ENCODE peak calls at places on chromosomes 12 and 14, in eight cellular contexts. T is EL; A is stimulated activated CD8-positive, alpha-beta memory T cell treated with anti-CD3 and anti-CD28 coated beads, Interleukin-7, amount 100 ng/mL, for 4 hours; V is activated gamma-delta T cell treated with anti-CD3 and anti-CD28 coated beads, Interleukin-2, amount 50 U/mL, for 16 hours; H is WTC11; R is right atrium auricular region; S is H9; G is lower leg skin. U is an unnamed sample.

GRCh38 chr12:80670214-80670613 is 37.2 kb upstream of the MYF6 start:
- DNase-seq in V (no peak), G (no peak), H (no peak), T (no peak), R (no peak), S (no peak), A (no peak), U (no peak)

GRCh38 chr14:73887116-73887490 is 444 bp downstream of the ZNF410 start:
- DNase-seq in H (no peak), V (no peak), S (no peak), T (no peak), G (peak; percentile 24), R (no peak), A (no peak), U (no peak)

GRCh38 chr12:68158427-68158826 is 1.1 kb downstream of the IFNG start:
- DNase-seq in V (no peak), S (no peak), H (no peak), G (no peak), R (no peak), A (no peak), T (peak; percentile 13), U (no peak)

GRCh38 chr12:117212563-117213190 is 22.4 kb upstream of the FBXO21 start:
- DNase-seq in R (peak; percentile 77), S (peak; percentile 82), G (peak; percentile 73), A (peak; percentile 18), V (peak; percentile 39), H (peak; percentile 80), T (peak; percentile 69), U (peak; percentile 41)

GRCh38 chr12:105523164-105524057 is 192.9 kb downstream of the C12orf75 start:
- DNase-seq in A (no peak), S (no peak), G (peak; percentile 33), T (peak; percentile 96), H (no peak), R (peak; percentile 82), V (no peak), U (no peak)

GRCh38 chr14:95891742-95892141 is 15.1 kb downstream of the TUNAR start:
- DNase-seq in A (no peak), T (peak; percentile 91), R (no peak), S (no peak), V (no peak), H (no peak), G (no peak), U (no peak)

GRCh38 chr14:68665116-68665515 is 127.8 kb downstream of the ZFP36L1 start:
- DNase-seq in T (peak; percentile 67), H (no peak), V (no peak), A (no peak), S (no peak), R (peak; percentile 30), G (no peak), U (no peak)

GRCh38 chr12:1880876-1881275 is 37.6 kb downstream of the CACNA2D4 start:
- DNase-seq in H (no peak), G (no peak), A (no peak), R (peak; percentile 50), V (no peak), T (no peak), S (peak; percentile 22), U (no peak)

GRCh38 chr14:51862839-51863235 is 2.4 kb downstream of the GNG2 start:
- DNase-seq in R (no peak), V (no peak), G (no peak), H (no peak), T (no peak), A (no peak), S (no peak), U (no peak)

GRCh38 chr12:28770329-28770728 is 378.7 kb upstream of the FAR2 start:
- DNase-seq in T (no peak), A (no peak), S (no peak), G (no peak), V (no peak), H (no peak), R (no peak), U (no peak)

U was measured in stimulated activated CD4-positive, alpha-beta T cell treated with anti-CD3 and anti-CD28 coated beads, TNF-alpha, amount 100 ng/mL, for 4 hours.